ENCODE peak calls at places on chromosomes 5 and 9, in four cellular contexts. One of them, this sample, is unnamed.
A peak's percentile ranks its signal among the peaks of the same experiment; 100 is the strongest.

GRCh38 chr5:16805478-16805877 is 130.6 kb downstream of the MYO10 start:
- DNase-seq in GM12878: no peak
- DNase-seq in HepG2: no peak
- DNase-seq in K562: no peak
- DNase-seq in this sample: no peak

GRCh38 chr9:37963936-37964739 is 60.2 kb upstream of the SLC25A51 start:
- DNase-seq in HepG2: peak; percentile 94
- DNase-seq in GM12878: no peak
- DNase-seq in K562: no peak
- DNase-seq in this sample: no peak

GRCh38 chr9:69168709-69169217 is 5.3 kb upstream of the TJP2 start:
- DNase-seq in GM12878: no peak
- DNase-seq in HepG2: peak; percentile 59
- DNase-seq in K562: peak; percentile 65
- DNase-seq in this sample: no peak

GRCh38 chr9:114261026-114261425 is 61.9 kb upstream of the ORM1 start:
- DNase-seq in GM12878: no peak
- DNase-seq in HepG2: no peak
- DNase-seq in K562: no peak
- DNase-seq in this sample: no peak

GRCh38 chr9:107348836-107349235 is 65.8 kb downstream of the RAD23B start:
- DNase-seq in K562: no peak
- DNase-seq in GM12878: no peak
- DNase-seq in HepG2: no peak
- DNase-seq in this sample: no peak

GRCh38 chr9:117258201-117258866 is 156.5 kb downstream of the ASTN2 start:
- DNase-seq in K562: no peak
- DNase-seq in HepG2: no peak
- DNase-seq in GM12878: no peak
- DNase-seq in this sample: no peak

GRCh38 chr5:127439544-127440096 is 77.8 kb upstream of the PRRC1 start:
- DNase-seq in HepG2: no peak
- DNase-seq in GM12878: no peak
- DNase-seq in K562: no peak
- DNase-seq in this sample: no peak

GRCh38 chr5:96083361-96083881 is 121.8 kb upstream of the ELL2 start:
- DNase-seq in GM12878: no peak
- DNase-seq in HepG2: no peak
- DNase-seq in K562: peak; percentile 28
- DNase-seq in this sample: no peak

GRCh38 chr9:87836951-87837715 is 45.5 kb upstream of the SPATA31E1 start:
- DNase-seq in GM12878: no peak
- DNase-seq in K562: no peak
- DNase-seq in HepG2: no peak
- DNase-seq in this sample: no peak

GRCh38 chr5:40277161-40277906 is 402.4 kb upstream of the PTGER4 start:
- DNase-seq in GM12878: peak; percentile 34
- DNase-seq in HepG2: no peak
- DNase-seq in K562: no peak
- DNase-seq in this sample: no peak

GRCh38 chr9:105341784-105342183 is 97.3 kb downstream of the SLC44A1 start:
- DNase-seq in GM12878: no peak
- DNase-seq in K562: no peak
- DNase-seq in HepG2: no peak
- DNase-seq in this sample: no peak

GRCh38 chr9:92501671-92502393 is 19.5 kb upstream of the ASPN start:
- DNase-seq in HepG2: peak; percentile 46
- DNase-seq in K562: peak; percentile 51
- DNase-seq in GM12878: no peak
- DNase-seq in this sample: peak; percentile 58

GRCh38 chr9:33814816-33815215 is 2.1 kb upstream of the UBE2R2 start:
- DNase-seq in HepG2: no peak
- DNase-seq in K562: no peak
- DNase-seq in GM12878: no peak
- DNase-seq in this sample: no peak

GRCh38 chr5:159317849-159318248 is 12.4 kb downstream of the IL12B start:
- DNase-seq in HepG2: no peak
- DNase-seq in GM12878: no peak
- DNase-seq in K562: no peak
- DNase-seq in this sample: no peak

GRCh38 chr5:79143684-79144379 is 32.2 kb downstream of the BHMT start:
- DNase-seq in HepG2: no peak
- DNase-seq in K562: peak; percentile 37
- DNase-seq in GM12878: no peak
- DNase-seq in this sample: no peak

GRCh38 chr9:13382595-13382994 is 103.1 kb upstream of the MPDZ start:
- DNase-seq in GM12878: no peak
- DNase-seq in K562: no peak
- DNase-seq in HepG2: no peak
- DNase-seq in this sample: no peak

GRCh38 chr9:129595903-129596540 is 24.9 kb downstream of the C9orf50 start:
- DNase-seq in HepG2: no peak
- DNase-seq in K562: peak; percentile 91
- DNase-seq in GM12878: no peak
- DNase-seq in this sample: no peak

GRCh38 chr5:147763791-147764525 is 18.6 kb downstream of the JAKMIP2 start:
- DNase-seq in HepG2: peak; percentile 15
- DNase-seq in GM12878: no peak
- DNase-seq in K562: no peak
- DNase-seq in this sample: no peak

GRCh38 chr5:125815-126214 is 33.8 kb downstream of the PLEKHG4B start:
- DNase-seq in HepG2: no peak
- DNase-seq in K562: no peak
- DNase-seq in GM12878: no peak
- DNase-seq in this sample: no peak

GRCh38 chr9:120308495-120308894 is 271.5 kb downstream of the CDK5RAP2 start:
- DNase-seq in HepG2: no peak
- DNase-seq in GM12878: no peak
- DNase-seq in K562: no peak
- DNase-seq in this sample: no peak

GRCh38 chr5:181261320-181262085 is 560 bp upstream of the TRIM52 start:
- DNase-seq in HepG2: peak; percentile 61
- DNase-seq in GM12878: no peak
- DNase-seq in K562: peak; percentile 88
- DNase-seq in this sample: peak; percentile 63

GRCh38 chr5:124402144-124402581 is 344.3 kb downstream of the ZNF608 start:
- DNase-seq in GM12878: no peak
- DNase-seq in K562: no peak
- DNase-seq in HepG2: no peak
- DNase-seq in this sample: no peak

GRCh38 chr5:67092447-67093023 is 104.1 kb downstream of the CD180 start:
- DNase-seq in K562: no peak
- DNase-seq in GM12878: no peak
- DNase-seq in HepG2: no peak
- DNase-seq in this sample: no peak

GRCh38 chr5:53616939-53617549 is 56.6 kb downstream of the NDUFS4 start:
- DNase-seq in HepG2: no peak
- DNase-seq in K562: peak; percentile 47
- DNase-seq in GM12878: no peak
- DNase-seq in this sample: no peak

GRCh38 chr5:119655081-119655480 is 25.7 kb downstream of the FAM170A start:
- DNase-seq in GM12878: no peak
- DNase-seq in K562: no peak
- DNase-seq in HepG2: no peak
- DNase-seq in this sample: no peak

GRCh38 chr9:124843635-124844034 is 9.6 kb upstream of the WDR38 start:
- DNase-seq in GM12878: no peak
- DNase-seq in HepG2: no peak
- DNase-seq in K562: no peak
- DNase-seq in this sample: no peak

GRCh38 chr9:125330587-125330986 is 69.0 kb downstream of the GAPVD1 start:
- DNase-seq in K562: no peak
- DNase-seq in GM12878: no peak
- DNase-seq in HepG2: no peak
- DNase-seq in this sample: no peak

GRCh38 chr9:72351538-72352453 is 13.2 kb downstream of the ZFAND5 start:
- DNase-seq in HepG2: no peak
- DNase-seq in GM12878: no peak
- DNase-seq in K562: no peak
- DNase-seq in this sample: no peak

GRCh38 chr9:132894857-132895846 is 16.5 kb downstream of the SPACA9 start:
- DNase-seq in K562: no peak
- DNase-seq in GM12878: no peak
- DNase-seq in HepG2: no peak
- DNase-seq in this sample: no peak

GRCh38 chr5:181052526-181052927 is 12.5 kb downstream of the BTNL9 start:
- DNase-seq in HepG2: no peak
- DNase-seq in GM12878: no peak
- DNase-seq in K562: peak; percentile 81
- DNase-seq in this sample: no peak

GRCh38 chr9:14063799-14064198 is 250.1 kb downstream of the NFIB start:
- DNase-seq in GM12878: no peak
- DNase-seq in K562: no peak
- DNase-seq in HepG2: no peak
- DNase-seq in this sample: no peak

GRCh38 chr9:7374966-7375650 is 424.5 kb downstream of the DMAC1 start:
- DNase-seq in GM12878: no peak
- DNase-seq in K562: no peak
- DNase-seq in HepG2: no peak
- DNase-seq in this sample: no peak

GRCh38 chr9:135610290-135611141 is 28.8 kb downstream of the GLT6D1 start:
- DNase-seq in GM12878: no peak
- DNase-seq in K562: no peak
- DNase-seq in HepG2: no peak
- DNase-seq in this sample: no peak

GRCh38 chr5:105907016-105907415 is 1763.7 kb downstream of the EFNA5 start:
- DNase-seq in HepG2: no peak
- DNase-seq in GM12878: no peak
- DNase-seq in K562: no peak
- DNase-seq in this sample: no peak

GRCh38 chr9:134058716-134059115 is 9.1 kb downstream of the BRD3 start:
- DNase-seq in HepG2: no peak
- DNase-seq in K562: no peak
- DNase-seq in GM12878: no peak
- DNase-seq in this sample: no peak

GRCh38 chr5:158234323-158235158 is 375.6 kb upstream of the CLINT1 start:
- DNase-seq in HepG2: no peak
- DNase-seq in K562: no peak
- DNase-seq in GM12878: no peak
- DNase-seq in this sample: no peak

GRCh38 chr5:52837068-52837467 is 49.4 kb downstream of the ITGA1 start:
- DNase-seq in HepG2: no peak
- DNase-seq in K562: no peak
- DNase-seq in GM12878: no peak
- DNase-seq in this sample: peak; percentile 32

GRCh38 chr5:38078161-38078560 is 180.2 kb upstream of the EGFLAM start:
- DNase-seq in HepG2: peak; percentile 10
- DNase-seq in GM12878: no peak
- DNase-seq in K562: no peak
- DNase-seq in this sample: no peak

GRCh38 chr9:23551171-23551795 is 274.8 kb downstream of the ELAVL2 start:
- DNase-seq in GM12878: no peak
- DNase-seq in K562: no peak
- DNase-seq in HepG2: no peak
- DNase-seq in this sample: no peak

GRCh38 chr5:133259199-133259997 is 207.6 kb downstream of the HSPA4 start:
- DNase-seq in K562: no peak
- DNase-seq in HepG2: no peak
- DNase-seq in GM12878: no peak
- DNase-seq in this sample: no peak

GRCh38 chr5:31237159-31237558 is 43.7 kb downstream of the CDH6 start:
- DNase-seq in K562: no peak
- DNase-seq in HepG2: peak; percentile 6
- DNase-seq in GM12878: no peak
- DNase-seq in this sample: no peak
- TF ChIP-seq SP1 in K562: no peak
- TF ChIP-seq SP1 in HepG2: no peak
- TF ChIP-seq SP1 in GM12878: no peak
- TF ChIP-seq SP1 in this sample: no peak

GRCh38 chr9:126508928-126509327 is 104.8 kb upstream of the LMX1B start:
- DNase-seq in HepG2: no peak
- DNase-seq in K562: no peak
- DNase-seq in GM12878: no peak
- DNase-seq in this sample: no peak

GRCh38 chr9:126509718-126510117 is 104.0 kb upstream of the LMX1B start:
- DNase-seq in HepG2: no peak
- DNase-seq in K562: no peak
- DNase-seq in GM12878: no peak
- DNase-seq in this sample: no peak

GRCh38 chr9:126508171-126508591 is 105.5 kb upstream of the LMX1B start:
- DNase-seq in HepG2: no peak
- DNase-seq in K562: no peak
- DNase-seq in GM12878: no peak
- DNase-seq in this sample: no peak

GRCh38 chr9:126511426-126511825 is 102.3 kb upstream of the LMX1B start:
- DNase-seq in GM12878: no peak
- DNase-seq in K562: no peak
- DNase-seq in HepG2: no peak
- DNase-seq in this sample: no peak

GRCh38 chr9:126510564-126510963 is 103.2 kb upstream of the LMX1B start:
- DNase-seq in GM12878: no peak
- DNase-seq in HepG2: no peak
- DNase-seq in K562: no peak
- DNase-seq in this sample: no peak
- TF ChIP-seq BHLHE40 in GM12878: no peak
- TF ChIP-seq BHLHE40 in HepG2: no peak
- TF ChIP-seq BHLHE40 in K562: no peak
- TF ChIP-seq BHLHE40 in this sample: no peak

DNA sequence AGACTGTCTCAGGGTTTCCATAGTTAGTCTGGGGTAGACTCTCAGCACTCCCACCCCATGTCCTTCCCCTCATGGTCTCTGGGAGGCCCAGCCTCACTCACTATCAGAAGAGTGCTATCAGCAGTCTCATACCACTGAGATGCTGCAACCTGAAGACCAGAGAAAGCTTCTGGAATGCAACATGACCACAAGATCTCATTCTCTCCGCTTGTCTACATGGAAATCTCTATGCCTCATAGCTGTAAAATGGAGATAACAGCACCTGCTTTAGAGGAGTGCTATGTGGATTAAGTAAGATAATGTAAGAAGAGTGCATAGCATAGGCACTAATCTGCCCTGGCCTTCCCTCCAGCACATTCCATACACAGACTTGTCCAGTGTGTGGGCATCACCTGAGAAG is 47.0 kb upstream of the ZNF169 start:
- DNase-seq in GM12878: no peak
- DNase-seq in HepG2: no peak
- DNase-seq in K562: peak; percentile 65
- DNase-seq in this sample: no peak
- TF ChIP-seq FOXM1 in GM12878: no peak
- TF ChIP-seq FOXM1 in HepG2: no peak
- TF ChIP-seq FOXM1 in K562: peak; percentile 80
- TF ChIP-seq FOXM1 in this sample: no peak

GRCh38 chr5:81297531-81297930 is 3.9 kb upstream of the ZCCHC9 start:
- DNase-seq in GM12878: no peak
- DNase-seq in K562: no peak
- DNase-seq in HepG2: no peak
- DNase-seq in this sample: no peak
- TF ChIP-seq SP1 in GM12878: no peak
- TF ChIP-seq SP1 in K562: no peak
- TF ChIP-seq SP1 in HepG2: no peak
- TF ChIP-seq SP1 in this sample: no peak

GRCh38 chr9:116087751-116088194 is 65.8 kb upstream of the PAPPA start:
- DNase-seq in K562: no peak
- DNase-seq in HepG2: no peak
- DNase-seq in GM12878: no peak
- DNase-seq in this sample: no peak
- TF ChIP-seq BHLHE40 in K562: no peak
- TF ChIP-seq BHLHE40 in HepG2: no peak
- TF ChIP-seq BHLHE40 in GM12878: no peak
- TF ChIP-seq BHLHE40 in this sample: no peak

This sample was measured in HEK293T.